ENCODE peak calls at places on chromosomes 11 and 22, in six cellular contexts. One of them, this sample, is unnamed. For H3K9me3, the result is how much of the 10 kb centered on the place peaks cover.

GRCh38 chr11:94786264-94787126 is 18.3 kb downstream of the AMOTL1 start:
- DNase-seq in PC-3: peak
- DNase-seq in GM23248: peak
- DNase-seq in HCT116: no peak
- DNase-seq in MM.1S: peak
- DNase-seq in hepatocyte: no peak
- DNase-seq in this sample: peak

GRCh38 chr22:29163808-29164207 is 41.9 kb upstream of the EMID1 start:
- DNase-seq in GM23248: no peak
- DNase-seq in PC-3: no peak
- DNase-seq in HCT116: no peak
- DNase-seq in MM.1S: no peak
- DNase-seq in hepatocyte: no peak
- DNase-seq in this sample: no peak

GRCh38 chr22:35987487-35987886 is 41.1 kb downstream of the RBFOX2 start:
- DNase-seq in HCT116: no peak
- DNase-seq in PC-3: no peak
- DNase-seq in GM23248: peak
- DNase-seq in MM.1S: no peak
- DNase-seq in hepatocyte: peak
- DNase-seq in this sample: no peak

GRCh38 chr11:112590778-112591177 is 330.1 kb upstream of the PLET1 start:
- DNase-seq in hepatocyte: no peak
- DNase-seq in GM23248: peak
- DNase-seq in PC-3: no peak
- DNase-seq in MM.1S: no peak
- DNase-seq in HCT116: no peak
- DNase-seq in this sample: no peak

GRCh38 chr22:31532060-31532459 is 35.7 kb downstream of the SFI1 start:
- DNase-seq in HCT116: no peak
- DNase-seq in MM.1S: no peak
- DNase-seq in GM23248: peak
- DNase-seq in PC-3: no peak
- DNase-seq in hepatocyte: no peak
- DNase-seq in this sample: no peak

GRCh38 chr11:26583550-26583949 is 11.5 kb upstream of the MUC15 start:
- DNase-seq in PC-3: peak
- DNase-seq in GM23248: peak
- DNase-seq in HCT116: no peak
- DNase-seq in MM.1S: no peak
- DNase-seq in hepatocyte: peak
- DNase-seq in this sample: no peak

GRCh38 chr11:15818132-15818842 is 538.1 kb downstream of the SOX6 start:
- DNase-seq in MM.1S: no peak
- DNase-seq in hepatocyte: peak
- DNase-seq in HCT116: no peak
- DNase-seq in PC-3: no peak
- DNase-seq in GM23248: no peak
- DNase-seq in this sample: no peak

GRCh38 chr11:104337273-104337672 is 173.3 kb upstream of the PDGFD start:
- DNase-seq in GM23248: peak
- DNase-seq in MM.1S: no peak
- DNase-seq in hepatocyte: no peak
- DNase-seq in HCT116: no peak
- DNase-seq in PC-3: no peak
- DNase-seq in this sample: no peak

GRCh38 chr11:58902881-58903280 is 36.4 kb upstream of the GLYATL1 start:
- DNase-seq in hepatocyte: no peak
- DNase-seq in HCT116: no peak
- DNase-seq in MM.1S: no peak
- DNase-seq in GM23248: no peak
- DNase-seq in PC-3: no peak
- DNase-seq in this sample: no peak

GRCh38 chr11:59144096-59144495 is 1.4 kb downstream of the FAM111A start:
- DNase-seq in GM23248: no peak
- DNase-seq in HCT116: no peak
- DNase-seq in MM.1S: no peak
- DNase-seq in PC-3: peak
- DNase-seq in hepatocyte: no peak
- DNase-seq in this sample: no peak

GRCh38 chr22:31185056-31185455 is 25.1 kb downstream of the RNF185 start:
- DNase-seq in MM.1S: no peak
- DNase-seq in GM23248: peak
- DNase-seq in PC-3: no peak
- DNase-seq in HCT116: no peak
- DNase-seq in hepatocyte: no peak
- DNase-seq in this sample: no peak

GRCh38 chr11:77634724-77635123 is 2.9 kb downstream of the CLNS1A start:
- DNase-seq in HCT116: no peak
- DNase-seq in GM23248: no peak
- DNase-seq in PC-3: no peak
- DNase-seq in hepatocyte: no peak
- DNase-seq in MM.1S: no peak
- DNase-seq in this sample: no peak

GRCh38 chr22:45604239-45604711 is 67.4 kb upstream of the ATXN10 start:
- DNase-seq in PC-3: no peak
- DNase-seq in HCT116: no peak
- DNase-seq in hepatocyte: no peak
- DNase-seq in MM.1S: no peak
- DNase-seq in GM23248: peak
- DNase-seq in this sample: no peak

GRCh38 chr22:17121235-17122195 is at the start of gene TMEM121B:
- DNase-seq in HCT116: no peak
- DNase-seq in PC-3: no peak
- DNase-seq in hepatocyte: peak
- DNase-seq in GM23248: peak
- DNase-seq in MM.1S: no peak
- DNase-seq in this sample: peak

GRCh38 chr11:47332791-47333525 is 19.5 kb downstream of the MYBPC3 start:
- DNase-seq in PC-3: no peak
- DNase-seq in HCT116: no peak
- DNase-seq in hepatocyte: no peak
- DNase-seq in GM23248: no peak
- DNase-seq in MM.1S: no peak
- DNase-seq in this sample: peak

GRCh38 chr11:47330002-47330911 is 22.2 kb downstream of the MYBPC3 start:
- DNase-seq in PC-3: no peak
- DNase-seq in GM23248: peak
- DNase-seq in hepatocyte: no peak
- DNase-seq in HCT116: no peak
- DNase-seq in MM.1S: no peak
- DNase-seq in this sample: no peak

GRCh38 chr11:47332303-47332711 is 20.2 kb downstream of the MYBPC3 start:
- DNase-seq in HCT116: no peak
- DNase-seq in hepatocyte: no peak
- DNase-seq in PC-3: no peak
- DNase-seq in MM.1S: no peak
- DNase-seq in GM23248: no peak
- DNase-seq in this sample: peak

GRCh38 chr11:47333526-47333845 is 19.0 kb downstream of the MYBPC3 start:
- DNase-seq in HCT116: no peak
- DNase-seq in MM.1S: no peak
- DNase-seq in hepatocyte: no peak
- DNase-seq in GM23248: no peak
- DNase-seq in PC-3: no peak
- DNase-seq in this sample: peak

DNA sequence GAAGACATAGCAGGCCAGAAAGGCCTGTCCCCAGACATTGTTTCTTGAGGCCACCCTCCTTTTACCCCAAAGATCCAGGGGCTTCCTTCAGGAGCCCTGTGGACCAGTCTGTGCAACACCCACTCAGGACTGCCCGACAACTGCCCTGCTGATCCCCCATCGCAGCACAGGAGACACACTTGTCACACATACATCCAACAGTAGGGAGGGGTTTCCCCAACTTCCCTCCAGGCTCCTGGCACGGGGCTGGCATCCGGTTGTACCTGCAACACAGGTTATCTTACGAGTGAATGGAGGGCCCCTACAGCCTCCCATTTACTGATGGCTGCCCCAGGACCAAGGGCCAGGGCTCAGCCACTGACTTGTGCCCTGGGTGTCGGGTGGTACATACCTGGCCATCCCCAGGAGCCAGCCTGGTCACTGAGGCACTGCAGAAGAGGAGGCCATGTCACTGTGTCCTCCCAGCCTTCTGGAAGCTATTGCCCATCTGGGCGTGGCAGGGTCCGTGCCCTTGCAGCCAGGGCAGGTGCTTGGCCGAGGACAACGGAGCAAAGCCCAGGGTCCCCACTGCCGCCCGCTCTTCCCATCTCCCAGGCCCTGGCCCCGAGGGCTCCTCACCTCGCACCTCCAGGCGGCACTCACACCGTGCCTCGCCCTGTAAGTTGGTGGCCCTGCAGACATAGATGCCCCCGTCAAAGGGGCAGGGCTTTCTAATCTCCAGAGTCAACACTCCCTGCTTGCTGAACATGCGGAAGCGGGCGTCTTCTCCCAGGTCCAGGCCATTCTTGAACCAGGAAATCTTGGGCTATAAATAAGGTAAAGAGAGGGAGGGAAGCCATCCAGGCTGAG is 20.8 kb downstream of the MYBPC3 start:
- DNase-seq in MM.1S: no peak
- DNase-seq in hepatocyte: no peak
- DNase-seq in PC-3: no peak
- DNase-seq in HCT116: no peak
- DNase-seq in GM23248: no peak
- DNase-seq in this sample: no peak
- TF ChIP-seq EZH2phosphoT487 in MM.1S: no peak
- TF ChIP-seq EZH2phosphoT487 in hepatocyte: no peak
- TF ChIP-seq EZH2phosphoT487 in PC-3: no peak
- TF ChIP-seq EZH2phosphoT487 in HCT116: no peak
- TF ChIP-seq EZH2phosphoT487 in GM23248: no peak
- TF ChIP-seq EZH2phosphoT487 in this sample: no peak

GRCh38 chr22:42958937-42959336 is 56.0 kb downstream of the PACSIN2 start:
- DNase-seq in GM23248: no peak
- DNase-seq in hepatocyte: no peak
- DNase-seq in HCT116: no peak
- DNase-seq in PC-3: no peak
- DNase-seq in MM.1S: no peak
- DNase-seq in this sample: no peak
- TF ChIP-seq EZH2 in GM23248: no peak
- TF ChIP-seq EZH2 in hepatocyte: no peak
- TF ChIP-seq EZH2 in HCT116: no peak
- TF ChIP-seq EZH2 in PC-3: no peak
- TF ChIP-seq EZH2 in MM.1S: no peak
- TF ChIP-seq EZH2 in this sample: no peak

GRCh38 chr22:47805394-47805935 is 1043.0 kb downstream of the TBC1D22A start:
- DNase-seq in hepatocyte: no peak
- DNase-seq in MM.1S: no peak
- DNase-seq in GM23248: no peak
- DNase-seq in PC-3: no peak
- DNase-seq in HCT116: no peak
- DNase-seq in this sample: no peak
- H3K9me3 ChIP-seq in hepatocyte: under half
- H3K9me3 ChIP-seq in MM.1S: under half
- H3K9me3 ChIP-seq in GM23248: under half
- H3K9me3 ChIP-seq in PC-3: under half
- H3K9me3 ChIP-seq in HCT116: under half
- H3K9me3 ChIP-seq in this sample: under half

GRCh38 chr11:123451183-123451907 is 21.3 kb downstream of the GRAMD1B start:
- DNase-seq in HCT116: no peak
- DNase-seq in hepatocyte: no peak
- DNase-seq in PC-3: peak
- DNase-seq in MM.1S: peak
- DNase-seq in GM23248: no peak
- DNase-seq in this sample: no peak

GRCh38 chr11:123452799-123453198 is 22.7 kb downstream of the GRAMD1B start:
- DNase-seq in PC-3: no peak
- DNase-seq in GM23248: no peak
- DNase-seq in hepatocyte: no peak
- DNase-seq in HCT116: no peak
- DNase-seq in MM.1S: no peak
- DNase-seq in this sample: no peak

GRCh38 chr11:123454796-123455195 is 24.7 kb downstream of the GRAMD1B start:
- DNase-seq in PC-3: no peak
- DNase-seq in HCT116: no peak
- DNase-seq in MM.1S: no peak
- DNase-seq in hepatocyte: no peak
- DNase-seq in GM23248: no peak
- DNase-seq in this sample: no peak

GRCh38 chr11:123457187-123457770 is 27.2 kb downstream of the GRAMD1B start:
- DNase-seq in MM.1S: no peak
- DNase-seq in GM23248: no peak
- DNase-seq in PC-3: no peak
- DNase-seq in HCT116: no peak
- DNase-seq in hepatocyte: no peak
- DNase-seq in this sample: no peak

GRCh38 chr11:123454060-123454651 is 24.1 kb downstream of the GRAMD1B start:
- DNase-seq in PC-3: peak
- DNase-seq in GM23248: peak
- DNase-seq in hepatocyte: no peak
- DNase-seq in HCT116: peak
- DNase-seq in MM.1S: no peak
- DNase-seq in this sample: no peak
- TF ChIP-seq EZH2phosphoT487 in PC-3: no peak
- TF ChIP-seq EZH2phosphoT487 in GM23248: no peak
- TF ChIP-seq EZH2phosphoT487 in hepatocyte: no peak
- TF ChIP-seq EZH2phosphoT487 in HCT116: no peak
- TF ChIP-seq EZH2phosphoT487 in MM.1S: no peak
- TF ChIP-seq EZH2phosphoT487 in this sample: no peak

GRCh38 chr11:19557720-19558140 is 154.9 kb upstream of the NAV2 start:
- DNase-seq in MM.1S: peak
- DNase-seq in GM23248: peak
- DNase-seq in PC-3: peak
- DNase-seq in hepatocyte: peak
- DNase-seq in HCT116: peak
- DNase-seq in this sample: peak
- TF ChIP-seq EZH2 in MM.1S: no peak
- TF ChIP-seq EZH2 in GM23248: no peak
- TF ChIP-seq EZH2 in PC-3: no peak
- TF ChIP-seq EZH2 in hepatocyte: no peak
- TF ChIP-seq EZH2 in HCT116: no peak
- TF ChIP-seq EZH2 in this sample: no peak

DNA sequence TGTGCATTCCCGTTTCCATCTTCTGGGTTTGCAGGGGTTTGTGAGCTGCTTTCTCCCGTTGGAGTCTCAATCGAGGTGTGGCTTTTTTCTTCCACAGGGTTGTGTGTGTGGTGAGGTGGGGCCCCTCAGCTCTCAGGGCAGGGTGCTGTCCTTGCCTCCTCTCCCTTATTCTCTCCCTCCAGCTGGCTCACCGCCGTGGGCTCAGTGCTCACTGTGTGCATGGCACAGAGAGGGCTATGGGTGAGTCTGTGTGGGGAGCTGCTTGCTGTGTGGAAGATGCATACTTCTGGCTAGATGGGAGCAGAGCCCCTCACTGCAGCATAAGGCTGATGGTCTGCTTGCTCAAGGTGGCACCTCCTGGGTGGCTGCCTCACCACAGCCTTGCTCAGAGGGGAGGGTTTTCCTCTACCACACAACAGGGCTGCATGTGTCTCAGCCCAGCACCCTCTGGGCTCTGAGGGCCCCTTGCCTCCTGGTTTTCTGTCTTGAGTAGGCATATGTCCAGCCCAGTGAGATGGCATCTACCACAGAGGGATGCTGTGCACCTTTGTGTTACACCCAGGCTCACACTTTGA is 203.1 kb upstream of the B3GAT1 start:
- DNase-seq in MM.1S: no peak
- DNase-seq in GM23248: no peak
- DNase-seq in PC-3: no peak
- DNase-seq in HCT116: no peak
- DNase-seq in hepatocyte: no peak
- DNase-seq in this sample: no peak
- H3K9me3 ChIP-seq in MM.1S: under half
- H3K9me3 ChIP-seq in GM23248: under half
- H3K9me3 ChIP-seq in PC-3: under half
- H3K9me3 ChIP-seq in HCT116: under half
- H3K9me3 ChIP-seq in hepatocyte: under half
- H3K9me3 ChIP-seq in this sample: under half